ENCODE peak calls at places on chromosomes 13 and 19, in four cellular contexts. One of them, this sample, is unnamed.
A peak's percentile ranks its signal among the peaks of the same experiment; 100 is the strongest.

GRCh38 chr19:30154410-30154809 is 212.4 kb downstream of the URI1 start:
- DNase-seq in Peyer's patch: no peak
- DNase-seq in uterus: no peak
- DNase-seq in BJ: no peak
- DNase-seq in this sample: no peak

GRCh38 chr19:35045667-35046300 is 4.3 kb downstream of the HPN start:
- DNase-seq in Peyer's patch: no peak
- DNase-seq in uterus: no peak
- DNase-seq in BJ: no peak
- DNase-seq in this sample: no peak

GRCh38 chr13:48431431-48431830 is 18.5 kb upstream of the LPAR6 start:
- DNase-seq in Peyer's patch: no peak
- DNase-seq in uterus: no peak
- DNase-seq in BJ: no peak
- DNase-seq in this sample: no peak

GRCh38 chr13:34308725-34309124 is 490.8 kb downstream of the RFC3 start:
- DNase-seq in Peyer's patch: no peak
- DNase-seq in uterus: no peak
- DNase-seq in BJ: peak; percentile 80
- DNase-seq in this sample: no peak

GRCh38 chr13:33193428-33193974 is 92.1 kb downstream of the STARD13 start:
- DNase-seq in Peyer's patch: no peak
- DNase-seq in uterus: no peak
- DNase-seq in BJ: no peak
- DNase-seq in this sample: no peak

GRCh38 chr19:11606484-11606883 is 9.2 kb downstream of the ZNF627 start:
- DNase-seq in Peyer's patch: no peak
- DNase-seq in uterus: no peak
- DNase-seq in BJ: no peak
- DNase-seq in this sample: no peak

GRCh38 chr19:18771328-18772242 is 19.5 kb downstream of the COMP start:
- DNase-seq in Peyer's patch: no peak
- DNase-seq in uterus: no peak
- DNase-seq in BJ: no peak
- DNase-seq in this sample: no peak

GRCh38 chr19:11538232-11539036 is at the start of gene CNN1:
- DNase-seq in Peyer's patch: no peak
- DNase-seq in uterus: peak; percentile 94
- DNase-seq in BJ: peak; percentile 51
- DNase-seq in this sample: peak; percentile 25

GRCh38 chr13:85737952-85738351 is 61.3 kb downstream of the SLITRK6 start:
- DNase-seq in Peyer's patch: no peak
- DNase-seq in uterus: no peak
- DNase-seq in BJ: no peak
- DNase-seq in this sample: no peak

GRCh38 chr19:19628499-19629134 is 597 bp upstream of the LPAR2 start:
- DNase-seq in Peyer's patch: peak; percentile 72
- DNase-seq in uterus: no peak
- DNase-seq in BJ: no peak
- DNase-seq in this sample: peak; percentile 72

DNA sequence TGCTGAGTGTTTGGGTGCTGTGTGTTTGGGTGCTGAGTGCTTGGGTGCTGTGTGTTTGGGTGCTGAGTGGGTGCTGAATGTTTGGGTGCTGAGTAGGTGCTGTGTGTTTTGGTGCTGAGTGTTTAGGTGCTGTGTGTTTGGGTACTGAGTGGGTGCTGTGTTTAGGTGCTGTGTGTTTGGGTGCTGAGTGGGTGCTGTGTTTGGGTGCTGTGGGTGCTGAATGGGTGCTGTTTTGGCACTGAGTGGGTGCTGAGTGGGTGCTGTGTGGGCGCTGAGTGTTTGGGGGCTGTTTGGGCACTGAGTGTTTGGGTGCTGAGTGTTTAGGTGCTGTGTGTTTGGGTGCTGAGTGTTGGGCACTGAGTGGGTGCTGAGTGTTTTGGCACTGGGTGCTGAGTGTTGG is 48.5 kb upstream of the F7 start:
- DNase-seq in Peyer's patch: no peak
- DNase-seq in uterus: no peak
- DNase-seq in BJ: no peak
- DNase-seq in this sample: no peak
- H3K4me3 ChIP-seq in Peyer's patch: no peak overlapping the region
- H3K4me3 ChIP-seq in uterus: no peak overlapping the region
- H3K4me3 ChIP-seq in BJ: no peak overlapping the region
- H3K4me3 ChIP-seq in this sample: no peak overlapping the region

DNA sequence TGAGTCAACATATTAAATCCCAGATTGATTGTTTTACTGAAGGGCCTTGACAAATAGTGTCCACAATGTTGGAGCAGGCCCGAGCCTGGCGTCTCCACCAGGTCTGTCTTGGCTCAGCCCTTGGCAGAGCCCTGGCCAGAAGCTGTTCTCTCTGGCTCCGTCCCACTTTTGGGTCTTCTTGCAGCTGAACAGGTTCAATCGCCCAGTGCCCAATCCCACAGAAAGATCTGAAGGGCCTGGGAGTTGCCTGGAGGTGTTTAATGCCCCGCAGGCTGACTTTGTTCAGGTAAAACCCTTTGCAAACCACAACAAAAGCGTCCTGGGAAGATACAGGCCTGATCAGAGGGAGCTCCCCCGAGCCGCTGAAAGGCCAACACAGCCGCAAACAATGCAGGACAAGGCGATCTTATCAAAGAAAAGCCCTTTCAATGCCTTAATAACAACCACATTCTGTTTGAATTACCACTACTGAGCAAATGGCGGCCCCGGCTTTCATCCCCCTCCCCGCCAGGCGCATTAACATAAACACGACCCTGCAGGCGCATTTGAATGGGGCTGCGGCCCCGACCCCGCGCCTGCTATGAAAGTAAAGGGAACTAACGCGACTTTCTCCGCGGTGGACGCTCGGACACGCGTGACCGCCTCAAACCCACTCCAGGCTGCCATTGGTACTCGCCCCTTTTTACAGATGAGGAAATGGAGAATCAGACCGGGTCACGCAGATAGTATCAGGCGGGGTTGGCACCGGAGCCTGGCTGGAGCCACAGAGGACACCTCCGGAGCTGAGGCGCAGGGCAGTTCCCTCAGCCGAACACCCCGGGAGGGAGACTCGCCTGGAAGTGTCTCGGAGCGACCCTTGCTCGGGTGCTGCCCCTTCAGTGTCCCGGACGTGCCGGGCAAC is 3.1 kb downstream of the CDX2 start:
- DNase-seq in Peyer's patch: peak; percentile 67
- DNase-seq in uterus: no peak
- DNase-seq in BJ: no peak
- DNase-seq in this sample: no peak
- TF ChIP-seq CTCF in Peyer's patch: no peak
- TF ChIP-seq CTCF in uterus: no peak
- TF ChIP-seq CTCF in BJ: no peak
- TF ChIP-seq CTCF in this sample: no peak

DNA sequence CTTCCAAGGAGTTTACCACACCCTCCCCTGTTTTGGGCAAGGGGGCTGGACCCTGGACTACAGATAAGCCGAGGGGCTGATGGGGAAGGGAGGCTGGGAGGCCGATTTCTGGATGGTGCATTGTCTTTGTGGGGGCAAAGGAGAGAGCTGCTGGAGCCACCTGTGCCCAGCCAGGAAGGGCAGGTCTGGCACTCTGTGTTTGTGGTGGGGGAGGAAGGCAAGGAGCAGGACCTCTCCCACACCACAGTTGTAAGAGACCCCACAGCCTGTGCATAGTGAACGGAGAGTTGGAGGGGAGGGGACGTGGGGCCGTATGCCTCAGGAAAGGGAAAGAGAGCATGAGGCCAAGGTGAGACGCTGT is 16.0 kb upstream of the PRR19 start:
- DNase-seq in Peyer's patch: no peak
- DNase-seq in uterus: no peak
- DNase-seq in BJ: no peak
- DNase-seq in this sample: no peak
- H3K4me3 ChIP-seq in Peyer's patch: no peak overlapping the region
- H3K4me3 ChIP-seq in uterus: peak overlapping the region; percentile 74
- H3K4me3 ChIP-seq in BJ: peak overlapping the region; percentile 66
- H3K4me3 ChIP-seq in this sample: no peak overlapping the region

GRCh38 chr13:105213512-105213911 is 1322.0 kb downstream of the EFNB2 start:
- DNase-seq in Peyer's patch: no peak
- DNase-seq in uterus: no peak
- DNase-seq in BJ: no peak
- DNase-seq in this sample: no peak

GRCh38 chr13:105202384-105202783 is 1333.1 kb downstream of the EFNB2 start:
- DNase-seq in Peyer's patch: no peak
- DNase-seq in uterus: no peak
- DNase-seq in BJ: no peak
- DNase-seq in this sample: peak; percentile 6

DNA sequence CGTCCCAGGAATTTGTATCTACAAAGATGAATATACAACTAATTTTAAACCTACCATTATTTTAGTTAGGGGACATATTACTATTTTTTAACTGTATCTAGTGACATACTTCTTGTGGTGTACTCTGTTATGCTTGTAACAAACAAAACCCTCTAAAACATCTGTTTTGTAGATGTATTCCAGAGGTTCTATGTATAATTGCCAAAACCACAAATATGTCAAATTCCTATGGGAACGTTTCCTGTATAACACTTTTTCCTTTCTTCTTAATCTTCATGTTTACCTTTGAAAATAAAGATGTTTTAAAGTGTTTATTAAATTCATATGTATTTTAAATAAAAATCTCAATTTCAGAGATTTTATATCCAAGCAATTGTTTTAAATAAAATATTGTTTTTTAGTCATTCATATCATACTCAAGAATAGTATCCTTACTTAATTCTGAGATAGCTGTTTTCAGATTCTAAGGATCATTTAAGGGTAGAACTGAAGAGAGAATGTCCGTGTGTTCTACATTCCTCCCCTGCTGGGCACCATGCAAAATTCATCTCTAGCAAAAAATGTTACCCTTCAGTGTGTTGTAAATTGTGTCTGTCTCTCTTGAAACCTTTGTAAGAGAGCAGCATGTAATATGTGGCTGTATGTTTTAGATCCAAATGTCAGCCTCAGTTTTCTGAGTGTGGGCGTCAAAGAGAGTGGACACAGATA is 1327.7 kb downstream of the EFNB2 start:
- DNase-seq in Peyer's patch: no peak
- DNase-seq in uterus: no peak
- DNase-seq in BJ: no peak
- DNase-seq in this sample: peak; percentile 3
- TF ChIP-seq CTCF in Peyer's patch: no peak
- TF ChIP-seq CTCF in uterus: no peak
- TF ChIP-seq CTCF in BJ: peak; percentile 14
- TF ChIP-seq CTCF in this sample: no peak

GRCh38 chr13:42272776-42273175 is 824 bp downstream of the AKAP11 start:
- DNase-seq in Peyer's patch: no peak
- DNase-seq in uterus: no peak
- DNase-seq in BJ: no peak
- DNase-seq in this sample: no peak

GRCh38 chr13:42270160-42270856 is 1.6 kb upstream of the AKAP11 start:
- DNase-seq in Peyer's patch: no peak
- DNase-seq in uterus: no peak
- DNase-seq in BJ: no peak
- DNase-seq in this sample: no peak

GRCh38 chr13:42271337-42272114 is 426 bp upstream of the AKAP11 start:
- DNase-seq in Peyer's patch: peak; percentile 93
- DNase-seq in uterus: peak; percentile 95
- DNase-seq in BJ: peak; percentile 93
- DNase-seq in this sample: peak; percentile 98

GRCh38 chr13:42272115-42272756 is at the start of gene AKAP11:
- DNase-seq in Peyer's patch: no peak
- DNase-seq in uterus: no peak
- DNase-seq in BJ: no peak
- DNase-seq in this sample: peak; percentile 46

GRCh38 chr13:42270857-42271215 is 1.1 kb upstream of the AKAP11 start:
- DNase-seq in Peyer's patch: no peak
- DNase-seq in uterus: no peak
- DNase-seq in BJ: no peak
- DNase-seq in this sample: no peak
- H3K4me3 ChIP-seq in Peyer's patch: peak overlapping the region; percentile 83
- H3K4me3 ChIP-seq in uterus: peak overlapping the region; percentile 86
- H3K4me3 ChIP-seq in BJ: peak overlapping the region; percentile 89
- H3K4me3 ChIP-seq in this sample: peak overlapping the region; percentile 75

GRCh38 chr13:109380457-109380856 is 405.9 kb downstream of the IRS2 start:
- DNase-seq in Peyer's patch: no peak
- DNase-seq in uterus: no peak
- DNase-seq in BJ: no peak
- DNase-seq in this sample: no peak

GRCh38 chr13:109385161-109385560 is 401.2 kb downstream of the IRS2 start:
- DNase-seq in Peyer's patch: no peak
- DNase-seq in uterus: no peak
- DNase-seq in BJ: peak; percentile 63
- DNase-seq in this sample: peak; percentile 57

GRCh38 chr13:109381546-109382180 is 404.7 kb downstream of the IRS2 start:
- DNase-seq in Peyer's patch: no peak
- DNase-seq in uterus: no peak
- DNase-seq in BJ: peak; percentile 90
- DNase-seq in this sample: peak; percentile 74

GRCh38 chr13:109387438-109387837 is 398.9 kb downstream of the IRS2 start:
- DNase-seq in Peyer's patch: no peak
- DNase-seq in uterus: no peak
- DNase-seq in BJ: no peak
- DNase-seq in this sample: no peak

GRCh38 chr13:109383683-109384082 is 402.7 kb downstream of the IRS2 start:
- DNase-seq in Peyer's patch: no peak
- DNase-seq in uterus: no peak
- DNase-seq in BJ: peak; percentile 37
- DNase-seq in this sample: peak; percentile 76
- TF ChIP-seq CTCF in Peyer's patch: no peak
- TF ChIP-seq CTCF in uterus: no peak
- TF ChIP-seq CTCF in BJ: no peak
- TF ChIP-seq CTCF in this sample: no peak

DNA sequence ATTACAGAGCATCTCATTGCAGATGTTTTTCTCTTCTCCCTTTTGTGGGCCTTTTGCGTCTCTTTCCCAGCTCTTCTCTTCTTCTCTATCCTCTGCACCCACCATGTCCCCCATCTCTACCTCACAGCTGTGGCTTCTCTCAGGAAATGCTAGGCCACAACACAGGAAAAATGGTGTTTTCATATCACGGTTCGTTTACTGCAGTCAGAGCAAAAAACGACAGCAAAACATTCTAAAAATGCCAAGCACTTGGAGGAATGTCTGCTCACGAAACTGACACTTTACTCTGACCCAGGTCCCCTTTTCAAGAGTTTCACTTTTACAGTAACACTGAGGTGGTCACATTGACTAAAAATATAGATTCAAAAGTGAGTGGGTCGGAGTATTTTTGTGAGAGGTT is 152.2 kb downstream of the DCT start:
- DNase-seq in Peyer's patch: no peak
- DNase-seq in uterus: no peak
- DNase-seq in BJ: no peak
- DNase-seq in this sample: no peak
- H3K4me3 ChIP-seq in Peyer's patch: no peak overlapping the region
- H3K4me3 ChIP-seq in uterus: no peak overlapping the region
- H3K4me3 ChIP-seq in BJ: no peak overlapping the region
- H3K4me3 ChIP-seq in this sample: no peak overlapping the region

DNA sequence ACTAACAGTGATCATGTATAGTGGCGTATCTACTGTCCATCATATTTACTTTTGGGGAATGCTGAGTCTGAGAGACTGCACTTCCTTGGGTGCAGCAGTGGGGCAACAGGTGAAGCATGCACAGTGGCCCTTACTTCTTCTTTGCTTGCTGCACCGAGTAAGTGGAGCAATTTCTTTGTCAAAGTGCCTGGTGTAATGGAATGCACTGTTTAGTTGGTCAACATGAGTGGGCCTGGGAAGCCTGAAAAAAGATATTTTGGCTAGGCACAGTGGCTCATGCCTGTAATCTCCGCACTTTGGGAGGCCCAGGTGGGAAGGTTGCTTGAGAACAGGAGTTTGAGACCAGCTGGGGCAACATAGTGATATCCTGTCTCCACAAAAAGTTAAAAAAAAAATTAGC is 94.9 kb downstream of the OLFM4 start:
- DNase-seq in Peyer's patch: no peak
- DNase-seq in uterus: no peak
- DNase-seq in BJ: no peak
- DNase-seq in this sample: no peak
- TF ChIP-seq CTCF in Peyer's patch: no peak
- TF ChIP-seq CTCF in uterus: no peak
- TF ChIP-seq CTCF in BJ: no peak
- TF ChIP-seq CTCF in this sample: no peak

This sample was measured in fibroblast of mammary gland.